ENCODE peak calls at places on chromosomes 3 and 15, in five cellular contexts. One of them, this sample, is unnamed.

GRCh38 chr3:134711284-134711683 is 60.5 kb upstream of the KY start:
- DNase-seq in nephron progenitor cell: no peak
- DNase-seq in NCI-H2029 treated with DMSO at 0.1 percent for 48 hours: no peak
- DNase-seq in caudate nucleus: no peak
- DNase-seq in left ventricle myocardium inferior: no peak
- DNase-seq in this sample: no peak

GRCh38 chr3:138849541-138849940 is 14.8 kb upstream of the PIK3CB start:
- DNase-seq in NCI-H2029 treated with DMSO at 0.1 percent for 48 hours: no peak
- DNase-seq in left ventricle myocardium inferior: no peak
- DNase-seq in caudate nucleus: no peak
- DNase-seq in nephron progenitor cell: no peak
- DNase-seq in this sample: no peak

GRCh38 chr3:45180899-45181298 is 34.7 kb upstream of the CDCP1 start:
- DNase-seq in nephron progenitor cell: no peak
- DNase-seq in caudate nucleus: no peak
- DNase-seq in NCI-H2029 treated with DMSO at 0.1 percent for 48 hours: no peak
- DNase-seq in left ventricle myocardium inferior: no peak
- DNase-seq in this sample: no peak

GRCh38 chr3:128076783-128077624 is 24.8 kb downstream of the SEC61A1 start:
- DNase-seq in caudate nucleus: no peak
- DNase-seq in NCI-H2029 treated with DMSO at 0.1 percent for 48 hours: no peak
- DNase-seq in left ventricle myocardium inferior: peak; percentile 55
- DNase-seq in nephron progenitor cell: peak; percentile 66
- DNase-seq in this sample: no peak

GRCh38 chr3:5252111-5252510 is 64.6 kb downstream of the EDEM1 start:
- DNase-seq in left ventricle myocardium inferior: no peak
- DNase-seq in caudate nucleus: no peak
- DNase-seq in NCI-H2029 treated with DMSO at 0.1 percent for 48 hours: no peak
- DNase-seq in nephron progenitor cell: no peak
- DNase-seq in this sample: no peak

GRCh38 chr3:79414821-79415220 is 353.0 kb downstream of the ROBO1 start:
- DNase-seq in NCI-H2029 treated with DMSO at 0.1 percent for 48 hours: no peak
- DNase-seq in caudate nucleus: no peak
- DNase-seq in nephron progenitor cell: no peak
- DNase-seq in left ventricle myocardium inferior: peak; percentile 11
- DNase-seq in this sample: peak; percentile 22

GRCh38 chr3:193563999-193564398 is 9.3 kb upstream of the ATP13A4 start:
- DNase-seq in caudate nucleus: no peak
- DNase-seq in nephron progenitor cell: no peak
- DNase-seq in NCI-H2029 treated with DMSO at 0.1 percent for 48 hours: no peak
- DNase-seq in left ventricle myocardium inferior: no peak
- DNase-seq in this sample: no peak

GRCh38 chr3:107239703-107240102 is 137.5 kb upstream of the CCDC54 start:
- DNase-seq in caudate nucleus: no peak
- DNase-seq in nephron progenitor cell: no peak
- DNase-seq in NCI-H2029 treated with DMSO at 0.1 percent for 48 hours: no peak
- DNase-seq in left ventricle myocardium inferior: no peak
- DNase-seq in this sample: no peak

GRCh38 chr3:190003730-190004129 is 117.0 kb downstream of the P3H2 start:
- DNase-seq in left ventricle myocardium inferior: no peak
- DNase-seq in caudate nucleus: no peak
- DNase-seq in nephron progenitor cell: no peak
- DNase-seq in NCI-H2029 treated with DMSO at 0.1 percent for 48 hours: no peak
- DNase-seq in this sample: no peak

GRCh38 chr15:90227336-90227735 is 6.4 kb downstream of the CIB1 start:
- DNase-seq in left ventricle myocardium inferior: no peak
- DNase-seq in NCI-H2029 treated with DMSO at 0.1 percent for 48 hours: no peak
- DNase-seq in nephron progenitor cell: no peak
- DNase-seq in caudate nucleus: no peak
- DNase-seq in this sample: no peak

GRCh38 chr3:123870033-123870432 is 14.1 kb downstream of the MYLK start:
- DNase-seq in caudate nucleus: no peak
- DNase-seq in nephron progenitor cell: no peak
- DNase-seq in NCI-H2029 treated with DMSO at 0.1 percent for 48 hours: no peak
- DNase-seq in left ventricle myocardium inferior: no peak
- DNase-seq in this sample: no peak

GRCh38 chr15:71572452-71573053 is 237.8 kb upstream of the NR2E3 start:
- DNase-seq in caudate nucleus: no peak
- DNase-seq in nephron progenitor cell: no peak
- DNase-seq in NCI-H2029 treated with DMSO at 0.1 percent for 48 hours: no peak
- DNase-seq in left ventricle myocardium inferior: no peak
- DNase-seq in this sample: peak; percentile 40

GRCh38 chr3:130539005-130539404 is 22.0 kb downstream of the COL6A6 start:
- DNase-seq in left ventricle myocardium inferior: no peak
- DNase-seq in nephron progenitor cell: peak; percentile 69
- DNase-seq in NCI-H2029 treated with DMSO at 0.1 percent for 48 hours: no peak
- DNase-seq in caudate nucleus: no peak
- DNase-seq in this sample: no peak

GRCh38 chr3:195543642-195544536 is 764 bp upstream of the PPP1R2 start:
- DNase-seq in NCI-H2029 treated with DMSO at 0.1 percent for 48 hours: peak; percentile 86
- DNase-seq in left ventricle myocardium inferior: no peak
- DNase-seq in caudate nucleus: no peak
- DNase-seq in nephron progenitor cell: peak; percentile 44
- DNase-seq in this sample: peak; percentile 22

GRCh38 chr3:127485396-127486170 is 105.0 kb downstream of the TPRA1 start:
- DNase-seq in left ventricle myocardium inferior: no peak
- DNase-seq in NCI-H2029 treated with DMSO at 0.1 percent for 48 hours: no peak
- DNase-seq in nephron progenitor cell: no peak
- DNase-seq in caudate nucleus: no peak
- DNase-seq in this sample: no peak

GRCh38 chr15:55742498-55742926 is 440 bp downstream of the PRTG start:
- DNase-seq in caudate nucleus: no peak
- DNase-seq in nephron progenitor cell: no peak
- DNase-seq in left ventricle myocardium inferior: peak; percentile 17
- DNase-seq in NCI-H2029 treated with DMSO at 0.1 percent for 48 hours: no peak
- DNase-seq in this sample: peak; percentile 52

GRCh38 chr15:78810377-78811123 is 714 bp downstream of the ADAMTS7 start:
- DNase-seq in caudate nucleus: no peak
- DNase-seq in NCI-H2029 treated with DMSO at 0.1 percent for 48 hours: no peak
- DNase-seq in left ventricle myocardium inferior: peak; percentile 72
- DNase-seq in nephron progenitor cell: peak; percentile 69
- DNase-seq in this sample: peak; percentile 49

GRCh38 chr3:182083112-182083511 is 371.4 kb downstream of the SOX2 start:
- DNase-seq in left ventricle myocardium inferior: no peak
- DNase-seq in NCI-H2029 treated with DMSO at 0.1 percent for 48 hours: no peak
- DNase-seq in nephron progenitor cell: no peak
- DNase-seq in caudate nucleus: no peak
- DNase-seq in this sample: no peak

GRCh38 chr15:25946241-25946786 is 83.2 kb upstream of the ATP10A start:
- DNase-seq in caudate nucleus: no peak
- DNase-seq in left ventricle myocardium inferior: no peak
- DNase-seq in NCI-H2029 treated with DMSO at 0.1 percent for 48 hours: no peak
- DNase-seq in nephron progenitor cell: no peak
- DNase-seq in this sample: no peak

GRCh38 chr15:83106994-83107840 is at the start of gene TM6SF1:
- DNase-seq in left ventricle myocardium inferior: no peak
- DNase-seq in NCI-H2029 treated with DMSO at 0.1 percent for 48 hours: no peak
- DNase-seq in caudate nucleus: no peak
- DNase-seq in nephron progenitor cell: peak; percentile 64
- DNase-seq in this sample: no peak

GRCh38 chr3:32998631-32999451 is 47.4 kb downstream of the CCR4 start:
- DNase-seq in caudate nucleus: no peak
- DNase-seq in left ventricle myocardium inferior: no peak
- DNase-seq in NCI-H2029 treated with DMSO at 0.1 percent for 48 hours: no peak
- DNase-seq in nephron progenitor cell: no peak
- DNase-seq in this sample: no peak

GRCh38 chr3:120622870-120623718 is 27.0 kb downstream of the NDUFB4 start:
- DNase-seq in nephron progenitor cell: peak; percentile 53
- DNase-seq in left ventricle myocardium inferior: no peak
- DNase-seq in caudate nucleus: no peak
- DNase-seq in NCI-H2029 treated with DMSO at 0.1 percent for 48 hours: no peak
- DNase-seq in this sample: no peak

GRCh38 chr15:67850995-67851535 is 11.2 kb upstream of the RNU6-1 start:
- DNase-seq in NCI-H2029 treated with DMSO at 0.1 percent for 48 hours: no peak
- DNase-seq in nephron progenitor cell: no peak
- DNase-seq in caudate nucleus: no peak
- DNase-seq in left ventricle myocardium inferior: no peak
- DNase-seq in this sample: no peak

GRCh38 chr3:165217739-165218138 is 21.6 kb upstream of the SLITRK3 start:
- DNase-seq in NCI-H2029 treated with DMSO at 0.1 percent for 48 hours: no peak
- DNase-seq in left ventricle myocardium inferior: no peak
- DNase-seq in nephron progenitor cell: no peak
- DNase-seq in caudate nucleus: no peak
- DNase-seq in this sample: no peak

GRCh38 chr3:179260949-179261765 is 10.2 kb upstream of the KCNMB3 start:
- DNase-seq in left ventricle myocardium inferior: peak; percentile 83
- DNase-seq in caudate nucleus: peak; percentile 1
- DNase-seq in NCI-H2029 treated with DMSO at 0.1 percent for 48 hours: peak; percentile 15
- DNase-seq in nephron progenitor cell: peak; percentile 80
- DNase-seq in this sample: peak; percentile 48

GRCh38 chr3:154657265-154657664 is 227.3 kb upstream of the GPR149 start:
- DNase-seq in NCI-H2029 treated with DMSO at 0.1 percent for 48 hours: no peak
- DNase-seq in caudate nucleus: no peak
- DNase-seq in left ventricle myocardium inferior: no peak
- DNase-seq in nephron progenitor cell: no peak
- DNase-seq in this sample: no peak

GRCh38 chr15:71400347-71400746 is 285.1 kb downstream of the THSD4 start:
- DNase-seq in caudate nucleus: no peak
- DNase-seq in left ventricle myocardium inferior: no peak
- DNase-seq in nephron progenitor cell: no peak
- DNase-seq in NCI-H2029 treated with DMSO at 0.1 percent for 48 hours: no peak
- DNase-seq in this sample: no peak

GRCh38 chr15:68417897-68418296 is 14.1 kb downstream of the ITGA11 start:
- DNase-seq in left ventricle myocardium inferior: no peak
- DNase-seq in nephron progenitor cell: no peak
- DNase-seq in NCI-H2029 treated with DMSO at 0.1 percent for 48 hours: no peak
- DNase-seq in caudate nucleus: no peak
- DNase-seq in this sample: peak; percentile 16

GRCh38 chr15:43911235-43911661 is 84.4 kb downstream of the WDR76 start:
- DNase-seq in NCI-H2029 treated with DMSO at 0.1 percent for 48 hours: no peak
- DNase-seq in nephron progenitor cell: no peak
- DNase-seq in caudate nucleus: peak; percentile 36
- DNase-seq in left ventricle myocardium inferior: peak; percentile 61
- DNase-seq in this sample: no peak

GRCh38 chr15:81880314-81880713 is 165.5 kb downstream of the MEX3B start:
- DNase-seq in nephron progenitor cell: no peak
- DNase-seq in left ventricle myocardium inferior: no peak
- DNase-seq in caudate nucleus: no peak
- DNase-seq in NCI-H2029 treated with DMSO at 0.1 percent for 48 hours: no peak
- DNase-seq in this sample: no peak

GRCh38 chr3:96977671-96978070 is 163.3 kb downstream of the EPHA6 start:
- DNase-seq in nephron progenitor cell: no peak
- DNase-seq in left ventricle myocardium inferior: no peak
- DNase-seq in caudate nucleus: no peak
- DNase-seq in NCI-H2029 treated with DMSO at 0.1 percent for 48 hours: no peak
- DNase-seq in this sample: no peak

GRCh38 chr3:185460719-185461350 is 38.0 kb downstream of the TMEM41A start:
- DNase-seq in nephron progenitor cell: no peak
- DNase-seq in caudate nucleus: no peak
- DNase-seq in left ventricle myocardium inferior: no peak
- DNase-seq in NCI-H2029 treated with DMSO at 0.1 percent for 48 hours: no peak
- DNase-seq in this sample: no peak

GRCh38 chr15:34927726-34928125 is 41.8 kb downstream of the AQR start:
- DNase-seq in left ventricle myocardium inferior: no peak
- DNase-seq in nephron progenitor cell: no peak
- DNase-seq in NCI-H2029 treated with DMSO at 0.1 percent for 48 hours: peak; percentile 6
- DNase-seq in caudate nucleus: no peak
- DNase-seq in this sample: no peak

GRCh38 chr3:69524826-69525225 is 138.9 kb upstream of the FRMD4B start:
- DNase-seq in NCI-H2029 treated with DMSO at 0.1 percent for 48 hours: no peak
- DNase-seq in nephron progenitor cell: no peak
- DNase-seq in left ventricle myocardium inferior: no peak
- DNase-seq in caudate nucleus: no peak
- DNase-seq in this sample: no peak

GRCh38 chr3:27357665-27358258 is 11.4 kb downstream of the NEK10 start:
- DNase-seq in NCI-H2029 treated with DMSO at 0.1 percent for 48 hours: peak; percentile 20
- DNase-seq in nephron progenitor cell: peak; percentile 45
- DNase-seq in caudate nucleus: no peak
- DNase-seq in left ventricle myocardium inferior: no peak
- DNase-seq in this sample: peak; percentile 25

GRCh38 chr3:195119461-195120198 is 151.3 kb downstream of the XXYLT1 start:
- DNase-seq in caudate nucleus: no peak
- DNase-seq in left ventricle myocardium inferior: no peak
- DNase-seq in nephron progenitor cell: peak; percentile 33
- DNase-seq in NCI-H2029 treated with DMSO at 0.1 percent for 48 hours: no peak
- DNase-seq in this sample: peak; percentile 64

GRCh38 chr3:79846148-79846933 is 78.5 kb upstream of the ROBO1 start:
- DNase-seq in nephron progenitor cell: peak; percentile 25
- DNase-seq in caudate nucleus: no peak
- DNase-seq in left ventricle myocardium inferior: no peak
- DNase-seq in NCI-H2029 treated with DMSO at 0.1 percent for 48 hours: no peak
- DNase-seq in this sample: no peak

GRCh38 chr15:43775411-43775965 is 1.3 kb downstream of the ELL3 start:
- DNase-seq in NCI-H2029 treated with DMSO at 0.1 percent for 48 hours: peak; percentile 27
- DNase-seq in caudate nucleus: no peak
- DNase-seq in nephron progenitor cell: no peak
- DNase-seq in left ventricle myocardium inferior: no peak
- DNase-seq in this sample: peak; percentile 30

GRCh38 chr3:165837058-165837525 is at the start of gene BCHE:
- DNase-seq in nephron progenitor cell: peak; percentile 11
- DNase-seq in NCI-H2029 treated with DMSO at 0.1 percent for 48 hours: no peak
- DNase-seq in left ventricle myocardium inferior: peak; percentile 20
- DNase-seq in caudate nucleus: peak; percentile 36
- DNase-seq in this sample: peak; percentile 40

GRCh38 chr3:42900731-42901420 is 5.1 kb upstream of the ZNF662 start:
- DNase-seq in caudate nucleus: no peak
- DNase-seq in nephron progenitor cell: no peak
- DNase-seq in left ventricle myocardium inferior: no peak
- DNase-seq in NCI-H2029 treated with DMSO at 0.1 percent for 48 hours: no peak
- DNase-seq in this sample: no peak

This sample was measured in uterus.